ENCODE peak calls at places on chromosome 1, in ten cellular contexts. T is activated CD4-positive, alpha-beta T cell treated with anti-CD3 and anti-CD28 coated beads, Interleukin-2, amount 50 U/mL, for 1 hour; D is H4; M is GM23248; F is activated naive CD8-positive, alpha-beta T cell treated with anti-CD3 and anti-CD28 coated beads, Interleukin-2, amount 50 U/mL, for 24 hours; I is GM12865; Y is heart left ventricle; K is Calu3; O is GM04503; W is cortex of kidney. C is an unnamed sample.

GRCh38 chr1:17224434-17224833 is 19.5 kb downstream of the PADI1 start:
- DNase-seq in T (no peak), D (no peak), M (no peak), F (no peak), I (no peak), Y (no peak), K (no peak), O (no peak), W (no peak), C (no peak)

GRCh38 chr1:12294076-12294475 is 64.2 kb downstream of the VPS13D start:
- DNase-seq in T (no peak), D (no peak), M (peak), F (no peak), I (no peak), Y (no peak), K (no peak), O (no peak), W (no peak), C (no peak)

GRCh38 chr1:240000634-240001033 is 91.0 kb upstream of the FMN2 start:
- DNase-seq in T (no peak), D (no peak), M (peak), F (no peak), I (no peak), Y (no peak), K (no peak), O (peak), W (no peak), C (no peak)

GRCh38 chr1:81714636-81715035 is 86.1 kb upstream of the ADGRL2 start:
- DNase-seq in T (no peak), D (no peak), M (no peak), F (no peak), I (no peak), Y (no peak), K (no peak), O (no peak), W (no peak), C (no peak)

GRCh38 chr1:25206201-25206600 is 26.1 kb downstream of the SYF2 start:
- DNase-seq in T (no peak), D (no peak), M (no peak), F (no peak), I (peak), Y (no peak), K (no peak), O (no peak), W (no peak), C (no peak)

GRCh38 chr1:196698993-196699392 is 47.1 kb downstream of the CFH start:
- DNase-seq in T (no peak), D (no peak), M (no peak), F (no peak), I (no peak), Y (no peak), K (no peak), O (no peak), W (no peak), C (no peak)

GRCh38 chr1:44014365-44015104 is 16.7 kb downstream of the SLC6A9 start:
- DNase-seq in T (no peak), D (no peak), M (no peak), F (no peak), I (no peak), Y (no peak), K (no peak), O (no peak), W (no peak), C (no peak)

GRCh38 chr1:25528881-25529517 is 14.4 kb upstream of the LDLRAP1 start:
- DNase-seq in T (no peak), D (no peak), M (no peak), F (no peak), I (no peak), Y (no peak), K (no peak), O (no peak), W (no peak), C (no peak)

GRCh38 chr1:44239337-44239960 is 26.2 kb downstream of the DMAP1 start:
- DNase-seq in T (no peak), D (no peak), M (peak), F (no peak), I (no peak), Y (peak), K (no peak), O (no peak), W (no peak), C (no peak)

GRCh38 chr1:17564458-17565393 is 25.2 kb downstream of the ARHGEF10L start:
- DNase-seq in T (no peak), D (no peak), M (no peak), F (no peak), I (no peak), Y (no peak), K (peak), O (no peak), W (no peak), C (no peak)

GRCh38 chr1:221543529-221544120 is 198.3 kb downstream of the DUSP10 start:
- DNase-seq in T (no peak), D (peak), M (peak), F (no peak), I (peak), Y (no peak), K (no peak), O (no peak), W (no peak), C (peak)

GRCh38 chr1:64472805-64473204 is 2.9 kb downstream of the CACHD1 start:
- DNase-seq in T (no peak), D (no peak), M (no peak), F (no peak), I (no peak), Y (no peak), K (no peak), O (no peak), W (no peak), C (no peak)

GRCh38 chr1:56202186-56202585 is 377.2 kb downstream of the PLPP3 start:
- DNase-seq in T (no peak), D (no peak), M (no peak), F (no peak), I (no peak), Y (no peak), K (no peak), O (no peak), W (no peak), C (no peak)

GRCh38 chr1:31310131-31310530 is 13.3 kb downstream of the ZCCHC17 start:
- DNase-seq in T (no peak), D (no peak), M (peak), F (no peak), I (no peak), Y (no peak), K (no peak), O (no peak), W (no peak), C (no peak)

GRCh38 chr1:15975358-15975804 is 520 bp downstream of the ZBTB17 start:
- DNase-seq in T (peak), D (peak), M (peak), F (peak), I (peak), Y (peak), K (peak), O (no peak), W (no peak), C (peak)

GRCh38 chr1:64822621-64823020 is 77.7 kb downstream of the RAVER2 start:
- DNase-seq in T (no peak), D (no peak), M (peak), F (no peak), I (no peak), Y (no peak), K (no peak), O (peak), W (no peak), C (peak)

GRCh38 chr1:25183126-25183980 is 48.9 kb downstream of the SYF2 start:
- DNase-seq in T (no peak), D (no peak), M (no peak), F (no peak), I (no peak), Y (no peak), K (no peak), O (no peak), W (no peak), C (no peak)

GRCh38 chr1:1040004-1040991 is 20.4 kb downstream of the AGRN start:
- DNase-seq in T (peak), D (no peak), M (peak), F (peak), I (peak), Y (peak), K (no peak), O (no peak), W (no peak), C (no peak)

GRCh38 chr1:197320991-197321531 is 53.0 kb downstream of the CRB1 start:
- DNase-seq in T (no peak), D (no peak), M (peak), F (no peak), I (no peak), Y (no peak), K (no peak), O (peak), W (no peak), C (peak)

GRCh38 chr1:201870397-201870796 is 18.3 kb upstream of the SHISA4 start:
- DNase-seq in T (no peak), D (no peak), M (peak), F (no peak), I (no peak), Y (no peak), K (no peak), O (no peak), W (no peak), C (no peak)

GRCh38 chr1:27517305-27517704 is 27.3 kb upstream of the WASF2 start:
- DNase-seq in T (no peak), D (no peak), M (no peak), F (no peak), I (no peak), Y (no peak), K (no peak), O (no peak), W (no peak), C (no peak)

GRCh38 chr1:31801450-31801849 is 14.4 kb downstream of the SPOCD1 start:
- DNase-seq in T (no peak), D (no peak), M (no peak), F (no peak), I (no peak), Y (no peak), K (no peak), O (no peak), W (no peak), C (no peak)

GRCh38 chr1:37471345-37472231 is 2.8 kb upstream of the ZC3H12A start:
- DNase-seq in T (no peak), D (peak), M (peak), F (no peak), I (no peak), Y (peak), K (peak), O (no peak), W (no peak), C (peak)

C was measured in G401.